ENCODE peak calls at places on chromosome 15, in four cellular contexts. One of them, this sample, is unnamed.

GRCh38 chr15:48623456-48623855 is 22.1 kb downstream of the FBN1 start:
- DNase-seq in KBM-7: no peak
- DNase-seq in upper lobe of right lung: no peak
- DNase-seq in ureter: no peak
- DNase-seq in this sample: no peak

GRCh38 chr15:100569406-100569805 is 32.6 kb downstream of the LINS1 start:
- DNase-seq in KBM-7: no peak
- DNase-seq in upper lobe of right lung: no peak
- DNase-seq in ureter: no peak
- DNase-seq in this sample: no peak

GRCh38 chr15:100905855-100906254 is 13.3 kb upstream of the LRRK1 start:
- DNase-seq in KBM-7: no peak
- DNase-seq in upper lobe of right lung: no peak
- DNase-seq in ureter: no peak
- DNase-seq in this sample: no peak

GRCh38 chr15:99149366-99149765 is 44.5 kb downstream of the SYNM start:
- DNase-seq in KBM-7: no peak
- DNase-seq in upper lobe of right lung: no peak
- DNase-seq in ureter: no peak
- DNase-seq in this sample: no peak

GRCh38 chr15:28945626-28946215 is 59.9 kb downstream of the APBA2 start:
- DNase-seq in KBM-7: no peak
- DNase-seq in upper lobe of right lung: no peak
- DNase-seq in ureter: no peak
- DNase-seq in this sample: no peak

GRCh38 chr15:22966321-22967083 is 13.7 kb downstream of the CYFIP1 start:
- DNase-seq in KBM-7: no peak
- DNase-seq in upper lobe of right lung: no peak
- DNase-seq in ureter: no peak
- DNase-seq in this sample: no peak

GRCh38 chr15:33009026-33009425 is 185.5 kb downstream of the FMN1 start:
- DNase-seq in KBM-7: no peak
- DNase-seq in upper lobe of right lung: no peak
- DNase-seq in ureter: no peak
- DNase-seq in this sample: no peak

GRCh38 chr15:58770519-58770856 is 614 bp upstream of the MINDY2 start:
- DNase-seq in KBM-7: no peak
- DNase-seq in upper lobe of right lung: no peak
- DNase-seq in ureter: no peak
- DNase-seq in this sample: no peak

GRCh38 chr15:89776274-89777072 is at the start of gene MESP2:
- DNase-seq in KBM-7: peak; percentile 64
- DNase-seq in upper lobe of right lung: peak; percentile 93
- DNase-seq in ureter: peak; percentile 80
- DNase-seq in this sample: peak; percentile 70

GRCh38 chr15:77419050-77419835 is 661 bp downstream of the PEAK1 start:
- DNase-seq in KBM-7: peak; percentile 69
- DNase-seq in upper lobe of right lung: peak; percentile 77
- DNase-seq in ureter: peak; percentile 48
- DNase-seq in this sample: no peak

GRCh38 chr15:51907136-51907862 is 64.3 kb downstream of the LEO1 start:
- DNase-seq in KBM-7: no peak
- DNase-seq in upper lobe of right lung: no peak
- DNase-seq in ureter: peak; percentile 67
- DNase-seq in this sample: no peak

GRCh38 chr15:79635149-79635771 is 203.1 kb downstream of the MINAR1 start:
- DNase-seq in KBM-7: no peak
- DNase-seq in upper lobe of right lung: no peak
- DNase-seq in ureter: no peak
- DNase-seq in this sample: no peak

GRCh38 chr15:101105059-101105851 is 146.6 kb downstream of the CHSY1 start:
- DNase-seq in KBM-7: peak; percentile 27
- DNase-seq in upper lobe of right lung: no peak
- DNase-seq in ureter: no peak
- DNase-seq in this sample: no peak

GRCh38 chr15:65069179-65069578 is 1.4 kb upstream of the RASL12 start:
- DNase-seq in KBM-7: no peak
- DNase-seq in upper lobe of right lung: no peak
- DNase-seq in ureter: no peak
- DNase-seq in this sample: no peak

GRCh38 chr15:90184786-90185704 is 16.1 kb upstream of the SEMA4B start:
- DNase-seq in KBM-7: peak; percentile 63
- DNase-seq in upper lobe of right lung: peak; percentile 89
- DNase-seq in ureter: peak; percentile 84
- DNase-seq in this sample: no peak

GRCh38 chr15:87661481-87661880 is 595.1 kb downstream of the NTRK3 start:
- DNase-seq in KBM-7: no peak
- DNase-seq in upper lobe of right lung: no peak
- DNase-seq in ureter: no peak
- DNase-seq in this sample: no peak

GRCh38 chr15:33506781-33507180 is 196.0 kb downstream of the RYR3 start:
- DNase-seq in KBM-7: no peak
- DNase-seq in upper lobe of right lung: no peak
- DNase-seq in ureter: no peak
- DNase-seq in this sample: no peak

GRCh38 chr15:73991260-73991659 is 835 bp downstream of the STOML1 start:
- DNase-seq in KBM-7: no peak
- DNase-seq in upper lobe of right lung: peak; percentile 85
- DNase-seq in ureter: no peak
- DNase-seq in this sample: no peak

GRCh38 chr15:49696441-49696840 is 75.6 kb downstream of the DTWD1 start:
- DNase-seq in KBM-7: no peak
- DNase-seq in upper lobe of right lung: no peak
- DNase-seq in ureter: no peak
- DNase-seq in this sample: no peak

GRCh38 chr15:38589502-38589901 is 24.9 kb upstream of the RASGRP1 start:
- DNase-seq in KBM-7: no peak
- DNase-seq in upper lobe of right lung: no peak
- DNase-seq in ureter: peak; percentile 49
- DNase-seq in this sample: no peak

GRCh38 chr15:33535135-33535534 is 224.4 kb downstream of the RYR3 start:
- DNase-seq in KBM-7: no peak
- DNase-seq in upper lobe of right lung: no peak
- DNase-seq in ureter: no peak
- DNase-seq in this sample: no peak

GRCh38 chr15:56249080-56249479 is 5.4 kb upstream of the RFX7 start:
- DNase-seq in KBM-7: peak; percentile 44
- DNase-seq in upper lobe of right lung: no peak
- DNase-seq in ureter: no peak
- DNase-seq in this sample: no peak

GRCh38 chr15:56194035-56194434 is 49.6 kb downstream of the RFX7 start:
- DNase-seq in KBM-7: no peak
- DNase-seq in upper lobe of right lung: no peak
- DNase-seq in ureter: no peak
- DNase-seq in this sample: no peak